ENCODE peak calls at places on chromosomes 13 and 19, in four cellular contexts. One of them, this sample, is unnamed.

GRCh38 chr13:82002693-82003092 is 1661.8 kb upstream of the SPRY2 start:
- DNase-seq in heart left ventricle: no peak
- DNase-seq in testis: no peak
- DNase-seq in fibroblast of lung: no peak
- DNase-seq in this sample: no peak

GRCh38 chr19:46713781-46714522 is 3.0 kb downstream of the PRKD2 start:
- DNase-seq in fibroblast of lung: peak; percentile 73
- DNase-seq in testis: peak; percentile 92
- DNase-seq in heart left ventricle: peak; percentile 93
- DNase-seq in this sample: peak; percentile 91

GRCh38 chr19:29503140-29503758 is 22.5 kb upstream of the VSTM2B start:
- DNase-seq in fibroblast of lung: no peak
- DNase-seq in testis: no peak
- DNase-seq in heart left ventricle: no peak
- DNase-seq in this sample: no peak

GRCh38 chr19:4415352-4415751 is 12.9 kb downstream of the CHAF1A start:
- DNase-seq in fibroblast of lung: no peak
- DNase-seq in testis: peak; percentile 59
- DNase-seq in heart left ventricle: peak; percentile 12
- DNase-seq in this sample: peak; percentile 8

GRCh38 chr19:41957838-41958366 is 1.2 kb downstream of the RABAC1 start:
- DNase-seq in testis: peak; percentile 72
- DNase-seq in fibroblast of lung: peak; percentile 78
- DNase-seq in heart left ventricle: peak; percentile 79
- DNase-seq in this sample: peak; percentile 78

GRCh38 chr19:14495678-14496028 is 274 bp downstream of the GIPC1 start:
- DNase-seq in fibroblast of lung: no peak
- DNase-seq in heart left ventricle: no peak
- DNase-seq in testis: no peak
- DNase-seq in this sample: no peak

GRCh38 chr19:5621311-5621944 is 1.1 kb downstream of the SAFB2 start:
- DNase-seq in heart left ventricle: no peak
- DNase-seq in fibroblast of lung: no peak
- DNase-seq in testis: peak; percentile 93
- DNase-seq in this sample: peak; percentile 36

GRCh38 chr19:38563475-38563874 is 54.3 kb downstream of the MAP4K1 start:
- DNase-seq in testis: no peak
- DNase-seq in fibroblast of lung: no peak
- DNase-seq in heart left ventricle: no peak
- DNase-seq in this sample: no peak

GRCh38 chr19:43639507-43640423 is at the start of gene CADM4:
- DNase-seq in testis: no peak
- DNase-seq in heart left ventricle: no peak
- DNase-seq in fibroblast of lung: no peak
- DNase-seq in this sample: no peak

GRCh38 chr19:4868286-4868834 is 893 bp upstream of the PLIN3 start:
- DNase-seq in fibroblast of lung: no peak
- DNase-seq in testis: no peak
- DNase-seq in heart left ventricle: no peak
- DNase-seq in this sample: no peak

GRCh38 chr19:16561382-16561781 is 10.8 kb downstream of the SLC35E1 start:
- DNase-seq in fibroblast of lung: no peak
- DNase-seq in heart left ventricle: no peak
- DNase-seq in testis: no peak
- DNase-seq in this sample: no peak

GRCh38 chr13:112449545-112449930 is 73.4 kb downstream of the SPACA7 start:
- DNase-seq in heart left ventricle: peak; percentile 42
- DNase-seq in fibroblast of lung: no peak
- DNase-seq in testis: no peak
- DNase-seq in this sample: no peak

GRCh38 chr19:9885077-9885552 is 50.0 kb downstream of the PIN1 start:
- DNase-seq in testis: peak; percentile 53
- DNase-seq in fibroblast of lung: peak; percentile 33
- DNase-seq in heart left ventricle: no peak
- DNase-seq in this sample: peak; percentile 16

GRCh38 chr13:33017410-33017929 is 1.2 kb downstream of the KL start:
- DNase-seq in testis: peak; percentile 20
- DNase-seq in heart left ventricle: no peak
- DNase-seq in fibroblast of lung: peak; percentile 16
- DNase-seq in this sample: no peak

GRCh38 chr13:60398949-60399589 is 2.0 kb downstream of the TDRD3 start:
- DNase-seq in fibroblast of lung: peak; percentile 18
- DNase-seq in testis: peak; percentile 22
- DNase-seq in heart left ventricle: no peak
- DNase-seq in this sample: peak; percentile 9

GRCh38 chr13:69551193-69551592 is 556.4 kb upstream of the ATXN8OS start:
- DNase-seq in testis: no peak
- DNase-seq in fibroblast of lung: no peak
- DNase-seq in heart left ventricle: no peak
- DNase-seq in this sample: no peak

GRCh38 chr13:30865131-30866009 is 40.7 kb upstream of the MEDAG start:
- DNase-seq in fibroblast of lung: peak; percentile 96
- DNase-seq in heart left ventricle: peak; percentile 86
- DNase-seq in testis: peak; percentile 87
- DNase-seq in this sample: peak; percentile 95

GRCh38 chr13:59391696-59392095 is 772.0 kb downstream of the DIAPH3 start:
- DNase-seq in fibroblast of lung: peak; percentile 84
- DNase-seq in heart left ventricle: no peak
- DNase-seq in testis: peak; percentile 62
- DNase-seq in this sample: peak; percentile 72